ENCODE peak calls at places on chromosomes 1 and 21, in four cellular contexts. L is WTC11, F is GM12878, O is SK-N-SH. J is an unnamed sample.

GRCh38 chr1:64511054-64511453 is 41.1 kb downstream of the CACHD1 start:
- DNase-seq in L (no peak), F (no peak), O (no peak), J (no peak)

GRCh38 chr1:241658081-241658793 is 6.2 kb downstream of the WDR64 start:
- DNase-seq in L (no peak), F (no peak), O (no peak), J (no peak)

GRCh38 chr1:24318988-24319863 is at the start of gene GRHL3:
- DNase-seq in L (peak; percentile 90), F (no peak), O (no peak), J (no peak)

GRCh38 chr1:63662846-63663245 is 69.6 kb downstream of the PGM1 start:
- DNase-seq in L (no peak), F (no peak), O (no peak), J (no peak)

GRCh38 chr1:228276901-228277490 is 69.2 kb downstream of the OBSCN start:
- DNase-seq in L (no peak), F (no peak), O (no peak), J (no peak)

GRCh38 chr1:47679826-47680225 is 242.0 kb downstream of the FOXD2 start:
- DNase-seq in L (no peak), F (no peak), O (no peak), J (no peak)

GRCh38 chr1:42931108-42931539 is 27.5 kb downstream of the SLC2A1 start:
- DNase-seq in L (peak; percentile 58), F (peak; percentile 69), O (peak; percentile 88), J (peak; percentile 77)

GRCh38 chr1:201190624-201191051 is at the start of gene IGFN1:
- DNase-seq in L (peak; percentile 66), F (no peak), O (peak; percentile 43), J (no peak)

GRCh38 chr1:151838491-151839412 is 868 bp downstream of the C2CD4D start:
- DNase-seq in L (peak; percentile 54), F (no peak), O (no peak), J (no peak)

GRCh38 chr1:243748706-243749283 is 101.2 kb downstream of the AKT3 start:
- DNase-seq in L (no peak), F (peak; percentile 28), O (peak; percentile 77), J (peak; percentile 67)

GRCh38 chr1:199460933-199461332 is 566.6 kb upstream of the NR5A2 start:
- DNase-seq in L (no peak), F (no peak), O (no peak), J (no peak)

GRCh38 chr1:199463521-199464127 is 563.9 kb upstream of the NR5A2 start:
- DNase-seq in L (peak; percentile 51), F (peak; percentile 24), O (peak; percentile 1), J (peak; percentile 9)
- TF ChIP-seq MAX in L (no peak), F (no peak), O (no peak), J (no peak)

GRCh38 chr21:36065497-36066036 is 4.3 kb upstream of the CBR1 start:
- DNase-seq in L (no peak), F (no peak), O (no peak), J (no peak)
- TF ChIP-seq USF1 in L (no peak), F (no peak), O (no peak), J (no peak)

GRCh38 chr1:12570291-12570690 is 47.7 kb downstream of the DHRS3 start:
- DNase-seq in L (no peak), F (no peak), O (no peak), J (no peak)
- TF ChIP-seq MAX in L (no peak), F (no peak), O (no peak), J (no peak)

GRCh38 chr1:240650877-240651276 is 38.9 kb upstream of the GREM2 start:
- DNase-seq in L (no peak), F (no peak), O (no peak), J (no peak)

GRCh38 chr1:240644732-240645131 is 32.8 kb upstream of the GREM2 start:
- DNase-seq in L (no peak), F (no peak), O (no peak), J (no peak)

GRCh38 chr1:240649733-240650700 is 38.1 kb upstream of the GREM2 start:
- DNase-seq in L (no peak), F (no peak), O (no peak), J (no peak)

GRCh38 chr1:240652554-240652953 is 40.6 kb upstream of the GREM2 start:
- DNase-seq in L (no peak), F (no peak), O (no peak), J (no peak)

GRCh38 chr1:240646861-240647260 is 34.9 kb upstream of the GREM2 start:
- DNase-seq in L (no peak), F (no peak), O (no peak), J (no peak)
- TF ChIP-seq USF1 in L (no peak), F (no peak), O (no peak), J (no peak)

GRCh38 chr1:153212201-153212600 is 5.2 kb upstream of the PRR9 start:
- DNase-seq in L (no peak), F (no peak), O (no peak), J (no peak)

GRCh38 chr1:153217744-153218416 is 496 bp downstream of the PRR9 start:
- DNase-seq in L (no peak), F (no peak), O (no peak), J (no peak)

GRCh38 chr1:153220606-153221303 is 3.4 kb downstream of the PRR9 start:
- DNase-seq in L (no peak), F (no peak), O (no peak), J (no peak)

GRCh38 chr1:153213519-153213918 is 3.9 kb upstream of the PRR9 start:
- DNase-seq in L (no peak), F (no peak), O (no peak), J (no peak)

DNA sequence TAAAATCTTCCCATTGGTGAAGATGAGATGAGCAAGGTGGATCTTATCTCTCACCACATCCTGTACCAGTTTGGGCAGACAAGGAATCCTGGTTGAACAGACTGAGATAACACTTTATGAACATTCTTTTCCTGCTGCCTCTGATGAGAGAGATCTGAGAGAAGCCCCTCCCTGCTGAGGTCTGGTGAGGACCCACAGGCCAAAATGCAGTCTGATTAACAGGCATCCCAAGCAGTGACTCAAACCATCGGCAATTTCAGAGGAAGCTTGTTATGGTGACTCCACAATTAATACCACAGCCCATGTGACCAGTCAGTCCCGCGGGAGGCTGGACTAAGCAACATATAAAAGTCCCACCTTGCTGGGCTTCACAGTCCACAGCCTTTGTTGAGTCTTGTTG is at the start of gene PRR9:
- DNase-seq in L (no peak), F (no peak), O (no peak), J (peak; percentile 4)
- TF ChIP-seq MAX in L (no peak), F (no peak), O (no peak), J (no peak)

GRCh38 chr1:162541619-162542141 is 19.8 kb upstream of the UAP1 start:
- DNase-seq in L (no peak), F (no peak), O (no peak), J (no peak)
- TF ChIP-seq USF1 in L (no peak), F (no peak), O (no peak), J (no peak)

DNA sequence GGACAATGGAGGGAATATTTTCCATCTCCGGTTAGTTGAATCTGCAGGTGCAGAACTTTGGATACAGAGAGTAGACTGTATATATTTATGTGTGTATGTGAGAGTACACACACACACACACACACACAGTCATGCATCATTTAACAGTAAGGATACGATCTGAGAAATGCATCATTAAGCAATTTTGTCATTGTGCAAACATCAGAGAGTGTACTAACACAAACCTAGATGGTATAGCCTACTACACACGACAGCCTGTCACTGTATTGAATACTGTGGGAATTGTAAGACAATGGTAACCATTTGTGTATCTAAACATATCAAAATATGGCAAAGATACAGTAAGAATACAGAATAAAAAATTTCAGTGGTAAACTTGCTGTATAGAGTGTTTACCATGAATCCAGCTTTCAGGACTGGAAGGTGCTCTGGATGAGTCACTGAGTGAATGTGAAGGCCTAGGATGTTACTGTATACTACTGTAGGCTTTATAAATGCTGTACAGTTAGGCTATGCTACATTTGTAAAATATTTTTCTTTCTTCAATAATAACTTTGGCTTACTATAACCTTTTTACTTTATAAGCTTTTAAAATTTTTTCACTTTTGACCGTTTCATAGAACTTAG is 138.5 kb downstream of the ZZZ3 start:
- DNase-seq in L (no peak), F (no peak), O (no peak), J (no peak)
- TF ChIP-seq MAX in L (no peak), F (no peak), O (no peak), J (no peak)

J was measured in K562.